ENCODE peak calls at places on chromosomes 3 and 15, in five cellular contexts. O, M, A, L and C are unnamed samples. For H3K27me3 and H3K4me1, the result is how much of the 10 kb centered on the place peaks cover.

GRCh38 chr15:29090617-29091466 is 178.8 kb downstream of the NSMCE3 start:
- DNase-seq in A (peak), M (no peak), L (peak), O (no peak), C (peak)

GRCh38 chr3:181383760-181384159 is 328.0 kb upstream of the SOX2 start:
- DNase-seq in M (no peak), A (no peak), O (no peak), L (no peak), C (no peak)

GRCh38 chr15:71043373-71043772 is 71.9 kb upstream of the THSD4 start:
- DNase-seq in M (no peak), L (no peak), A (peak), O (peak), C (no peak)

GRCh38 chr15:82964890-82965289 is 12.4 kb upstream of the HOMER2 start:
- DNase-seq in A (no peak), O (no peak), M (no peak), L (no peak), C (no peak)

GRCh38 chr15:96322401-96323249 is 7.9 kb upstream of the NR2F2 start:
- DNase-seq in A (peak), L (peak), O (peak), M (peak), C (no peak)

GRCh38 chr15:51386960-51387698 is 45.7 kb downstream of the GLDN start:
- DNase-seq in A (no peak), O (no peak), M (no peak), L (no peak), C (no peak)

GRCh38 chr15:66702770-66703539 is 919 bp downstream of the SMAD6 start:
- DNase-seq in M (no peak), O (peak), L (peak), A (peak), C (peak)

GRCh38 chr3:51445544-51446280 is 54.1 kb downstream of the DCAF1 start:
- DNase-seq in L (no peak), O (no peak), M (no peak), A (no peak), C (no peak)

GRCh38 chr3:85783331-85783730 is 824.5 kb downstream of the CADM2 start:
- DNase-seq in O (no peak), L (no peak), A (no peak), M (no peak), C (no peak)

GRCh38 chr3:156455839-156456238 is 99.1 kb downstream of the SSR3 start:
- DNase-seq in M (no peak), L (no peak), A (no peak), O (no peak), C (no peak)

GRCh38 chr3:113773381-113773780 is 26.5 kb downstream of the ATP6V1A start:
- DNase-seq in L (no peak), A (peak), M (no peak), O (peak), C (peak)

GRCh38 chr3:111081008-111081545 is 9.5 kb downstream of the NECTIN3 start:
- DNase-seq in A (peak), O (peak), M (no peak), L (no peak), C (peak)

GRCh38 chr3:55434789-55435188 is 52.3 kb downstream of the WNT5A start:
- DNase-seq in A (no peak), O (no peak), L (no peak), M (peak), C (peak)

GRCh38 chr15:87752250-87752951 is 504.1 kb downstream of the NTRK3 start:
- DNase-seq in L (no peak), O (peak), M (no peak), A (peak), C (peak)

GRCh38 chr3:108387065-108387464 is 90.7 kb downstream of the HHLA2 start:
- DNase-seq in O (no peak), A (no peak), M (no peak), L (no peak), C (no peak)

GRCh38 chr3:29463306-29463705 is 182.4 kb downstream of the RBMS3 start:
- DNase-seq in A (no peak), O (peak), L (no peak), M (no peak), C (no peak)

GRCh38 chr3:126291537-126291936 is 65.7 kb downstream of the KLF15 start:
- DNase-seq in O (no peak), M (no peak), L (no peak), A (no peak), C (no peak)

GRCh38 chr15:98900382-98900781 is 107.2 kb downstream of the PGPEP1L start:
- DNase-seq in M (no peak), O (peak), A (peak), L (no peak), C (peak)

GRCh38 chr3:4478226-4478625 is 11.2 kb upstream of the SUMF1 start:
- DNase-seq in M (no peak), A (no peak), L (no peak), O (no peak), C (no peak)

GRCh38 chr3:177657243-177657642 is 460.0 kb upstream of the TBL1XR1 start:
- DNase-seq in A (no peak), L (no peak), O (no peak), M (no peak), C (no peak)

GRCh38 chr3:183953471-183954070 is 64.1 kb downstream of the ABCC5 start:
- DNase-seq in A (no peak), O (no peak), M (no peak), L (no peak), C (no peak)

GRCh38 chr15:89494941-89495637 is 1.3 kb downstream of the RHCG start:
- DNase-seq in O (no peak), L (no peak), M (peak), A (no peak), C (no peak)

GRCh38 chr3:163622384-163622783 is 1455.9 kb downstream of the SI start:
- DNase-seq in O (no peak), L (peak), A (peak), M (no peak), C (no peak)

GRCh38 chr3:8136553-8136952 is 365.1 kb upstream of the LMCD1 start:
- DNase-seq in O (no peak), A (no peak), L (no peak), M (no peak), C (no peak)
- H3K27me3 ChIP-seq in O (under half), A (under half), L (under half), M (under half), C (under half)

GRCh38 chr15:67884009-67884408 is 44.2 kb upstream of the RNU6-1 start:
- DNase-seq in A (no peak), L (no peak), O (no peak), M (no peak), C (no peak)
- H3K4me1 ChIP-seq in A (under half), L (under half), O (under half), M (under half), C (under half)

GRCh38 chr3:13648060-13648743 is 99.3 kb downstream of the FBLN2 start:
- DNase-seq in O (peak), L (peak), M (peak), A (peak), C (peak)
- H3K27me3 ChIP-seq in O (under half), L (under half), M (under half), A (under half), C (under half)

DNA sequence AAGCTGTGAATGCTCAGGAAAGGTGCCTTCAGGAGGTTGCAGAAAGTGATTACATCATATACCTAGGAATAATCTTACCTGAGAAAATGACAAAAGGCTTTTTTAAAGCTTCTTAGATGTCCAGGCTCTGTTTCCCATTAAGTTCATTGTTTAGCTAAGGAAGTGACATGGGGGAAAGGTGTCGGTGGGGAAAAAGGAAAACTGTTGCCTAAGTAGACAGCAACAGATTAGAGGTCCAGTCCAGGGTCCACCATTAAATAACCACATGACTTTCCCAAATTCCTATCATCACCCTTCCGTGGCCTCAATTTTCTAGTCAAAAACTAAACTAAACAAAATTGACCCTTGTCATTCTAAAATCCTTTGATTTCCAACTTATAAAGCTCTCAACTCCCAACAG is 4.3 kb downstream of the WWTR1 start:
- DNase-seq in M (no peak), A (no peak), O (no peak), L (no peak), C (no peak)
- H3K4me1 ChIP-seq in M (under half), A (under half), O (under half), L (under half), C (under half)

GRCh38 chr3:127368186-127369032 is 80.6 kb upstream of the PRR20G start:
- DNase-seq in M (no peak), A (no peak), L (no peak), O (no peak), C (no peak)
- H3K27me3 ChIP-seq in M (under half), A (half or more), L (under half), O (under half), C (half or more)

GRCh38 chr3:121803921-121804320 is 30.9 kb downstream of the IQCB1 start:
- DNase-seq in A (no peak), O (no peak), M (no peak), L (no peak), C (no peak)

GRCh38 chr3:121809249-121809648 is 25.6 kb downstream of the IQCB1 start:
- DNase-seq in A (no peak), M (no peak), L (no peak), O (no peak), C (no peak)
- H3K4me1 ChIP-seq in A (under half), M (under half), L (under half), O (under half), C (under half)

DNA sequence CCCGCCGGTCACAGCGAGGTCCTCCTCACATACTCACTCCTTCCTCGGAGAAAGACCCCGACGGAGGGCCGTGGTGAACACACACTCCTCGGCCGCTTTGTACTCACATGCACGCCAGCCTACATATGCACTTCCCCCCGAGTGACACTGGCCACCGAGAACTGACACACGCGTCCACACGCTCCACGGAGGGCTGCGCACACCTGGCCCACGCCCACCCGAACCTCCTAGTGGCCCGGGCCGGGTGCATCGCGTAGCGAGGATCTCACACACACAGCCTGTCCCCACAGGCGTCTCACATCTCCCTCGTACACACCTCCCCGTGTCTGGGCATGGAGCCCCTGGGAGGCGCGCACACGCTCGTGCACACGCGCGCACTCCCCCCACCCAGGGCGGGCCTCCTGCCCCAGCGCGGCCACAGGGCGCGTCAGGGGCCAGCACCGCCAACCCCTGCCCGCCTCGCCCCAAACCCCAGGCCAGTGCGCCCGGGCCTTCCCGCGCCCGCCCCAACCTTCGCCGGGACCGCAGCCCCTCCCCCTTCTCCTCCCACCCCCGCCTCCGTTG is 392 bp upstream of the C3orf70 start:
- DNase-seq in M (peak), L (peak), A (peak), O (no peak), C (no peak)
- H3K27me3 ChIP-seq in M (under half), L (under half), A (under half), O (under half), C (under half)

DNA sequence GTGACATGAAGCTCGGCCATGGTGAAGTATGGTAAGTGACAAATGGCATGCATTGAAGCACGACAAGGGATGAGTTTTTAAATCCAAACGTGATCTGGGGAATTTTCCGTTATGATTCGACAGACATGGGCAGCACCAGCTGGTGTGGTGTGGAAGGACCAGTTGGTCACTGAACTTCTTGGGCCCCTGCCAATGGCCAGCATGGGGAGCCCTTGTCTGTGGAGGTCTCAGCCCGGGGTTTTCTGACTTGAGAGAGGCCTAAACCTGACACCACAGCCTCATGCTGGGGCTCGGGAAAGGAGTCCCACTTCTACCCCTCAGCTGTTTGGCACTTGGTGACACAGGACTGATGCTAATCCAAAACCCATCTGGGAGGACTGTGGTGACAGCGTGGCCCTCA is 69.3 kb downstream of the ATP1B3 start:
- DNase-seq in L (no peak), M (no peak), O (no peak), A (no peak), C (no peak)
- H3K4me1 ChIP-seq in L (under half), M (under half), O (under half), A (under half), C (under half)

DNA sequence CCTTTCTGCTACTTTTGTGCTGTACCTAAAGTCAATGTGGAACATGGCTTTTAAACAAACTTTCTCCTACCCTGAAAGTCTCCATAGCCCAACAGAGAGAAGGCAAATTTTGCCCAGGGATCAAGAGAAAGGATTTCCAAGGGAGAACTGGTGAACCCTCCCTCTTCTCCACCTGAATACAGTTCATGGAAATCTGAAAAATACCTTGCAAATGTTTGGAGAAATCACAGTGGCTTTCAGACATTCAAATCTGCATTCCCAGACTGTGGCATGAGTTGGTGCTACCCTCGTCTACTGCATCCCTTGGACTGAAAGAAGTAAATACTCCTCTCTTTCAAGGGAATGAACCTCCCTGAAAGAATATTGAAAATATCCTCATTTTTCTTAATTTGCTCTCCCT is 38.7 kb downstream of the ZIC4 start:
- DNase-seq in O (no peak), A (no peak), L (no peak), M (no peak), C (no peak)
- H3K27me3 ChIP-seq in O (half or more), A (half or more), L (half or more), M (half or more), C (half or more)

GRCh38 chr15:52488830-52489229 is 39.9 kb downstream of the MYO5A start:
- DNase-seq in O (no peak), A (no peak), M (no peak), L (no peak), C (no peak)
- H3K4me1 ChIP-seq in O (under half), A (under half), M (under half), L (under half), C (under half)